ENCODE peak calls at places on chromosomes 2 and 18, in five cellular contexts. Q is T follicular helper cell; Z is occipital lobe; G is AG10803; D is activated T-cell treated with anti-CD3 and anti-CD28 coated beads, Interleukin-2, amount 50 U/mL, for 72 hours. L is an unnamed sample.

GRCh38 chr2:207161724-207162123 is 4.0 kb downstream of the KLF7 start:
- DNase-seq in D (no peak), Z (no peak), G (peak), Q (no peak), L (no peak)

GRCh38 chr18:79200546-79201268 is 131.5 kb downstream of the ATP9B start:
- DNase-seq in Q (no peak), Z (no peak), D (peak), G (peak), L (peak)

GRCh38 chr2:176110975-176111663 is 4.0 kb downstream of the HOXD11 start:
- DNase-seq in Q (no peak), Z (no peak), G (peak), D (peak), L (no peak)

GRCh38 chr2:24768601-24769000 is 24.6 kb downstream of the PTRHD1 start:
- DNase-seq in Z (no peak), D (no peak), Q (no peak), G (no peak), L (no peak)

GRCh38 chr18:32276896-32277295 is 87.1 kb downstream of the MEP1B start:
- DNase-seq in D (no peak), Q (no peak), G (no peak), Z (no peak), L (no peak)

GRCh38 chr18:71797554-71797953 is 746.6 kb downstream of the CBLN2 start:
- DNase-seq in Z (no peak), D (no peak), Q (no peak), G (no peak), L (no peak)

GRCh38 chr2:132278267-132278666 is 116.5 kb upstream of the ANKRD30BL start:
- DNase-seq in Q (no peak), G (no peak), Z (no peak), D (no peak), L (no peak)

GRCh38 chr2:95328386-95329125 is 31.4 kb downstream of the KCNIP3 start:
- DNase-seq in Z (no peak), D (no peak), G (peak), Q (no peak), L (no peak)

GRCh38 chr2:97720746-97721145 is 7.4 kb downstream of the ZAP70 start:
- DNase-seq in Z (no peak), D (no peak), G (no peak), Q (no peak), L (no peak)

GRCh38 chr2:112182581-112183034 is 44.4 kb downstream of the FBLN7 start:
- DNase-seq in D (peak), Z (no peak), Q (peak), G (no peak), L (no peak)

GRCh38 chr2:15718103-15718943 is 126.7 kb downstream of the DDX1 start:
- DNase-seq in Q (no peak), D (no peak), G (no peak), Z (no peak), L (no peak)

GRCh38 chr2:69132960-69133590 is 120.1 kb downstream of the ANTXR1 start:
- DNase-seq in Q (no peak), Z (no peak), G (no peak), D (no peak), L (no peak)

GRCh38 chr2:120539937-120540718 is 194.2 kb downstream of the INHBB start:
- DNase-seq in G (peak), D (no peak), Z (no peak), Q (no peak), L (no peak)

GRCh38 chr2:106085441-106085911 is 108.6 kb downstream of the UXS1 start:
- DNase-seq in D (peak), Z (no peak), Q (peak), G (peak), L (peak)

GRCh38 chr18:13450289-13451207 is 232.0 kb downstream of the LDLRAD4 start:
- DNase-seq in G (no peak), Q (no peak), Z (no peak), D (no peak), L (no peak)

GRCh38 chr2:24115057-24115456 is 8.1 kb downstream of the PFN4 start:
- DNase-seq in Q (no peak), Z (no peak), G (peak), D (no peak), L (no peak)

GRCh38 chr18:51149605-51150429 is 47.7 kb downstream of the MEX3C start:
- DNase-seq in Z (no peak), D (peak), Q (no peak), G (peak), L (no peak)

GRCh38 chr2:216799873-216800421 is 59.9 kb downstream of the TNP1 start:
- DNase-seq in Z (peak), D (no peak), Q (no peak), G (peak), L (no peak)

GRCh38 chr18:62957885-62958472 is 242.6 kb downstream of the PHLPP1 start:
- DNase-seq in Q (no peak), G (peak), D (peak), Z (no peak), L (peak)

GRCh38 chr2:95377216-95377530 is 25.3 kb upstream of the FAHD2A start:
- DNase-seq in Q (no peak), G (no peak), D (no peak), Z (no peak), L (no peak)

GRCh38 chr18:5900249-5900648 is 4.9 kb upstream of the TMEM200C start:
- DNase-seq in D (no peak), G (no peak), Z (no peak), Q (no peak), L (no peak)

GRCh38 chr18:74517236-74517630 is 17.1 kb upstream of the CNDP1 start:
- DNase-seq in G (no peak), Q (no peak), Z (no peak), D (no peak), L (no peak)

GRCh38 chr18:78979682-78980278 is at the start of gene SALL3:
- DNase-seq in D (no peak), Q (no peak), G (no peak), Z (no peak), L (no peak)

GRCh38 chr2:20164734-20165242 is 60.1 kb downstream of the SDC1 start:
- DNase-seq in Z (no peak), D (no peak), G (peak), Q (no peak), L (no peak)

GRCh38 chr2:27264253-27264752 is 1.5 kb upstream of the SLC30A3 start:
- DNase-seq in Z (no peak), G (no peak), Q (no peak), D (peak), L (no peak)

GRCh38 chr2:226213717-226214116 is 585.9 kb downstream of the IRS1 start:
- DNase-seq in D (no peak), Q (no peak), Z (no peak), G (peak), L (no peak)

GRCh38 chr2:27724905-27725693 is 46.4 kb upstream of the MRPL33 start:
- DNase-seq in Q (no peak), Z (no peak), G (peak), D (no peak), L (no peak)

L was measured in T-helper 1 cell.